ENCODE peak calls at places on chromosome 20, in eight cellular contexts. C is RKO, P is neuronal stem cell, H is sigmoid colon, E is choroid plexus epithelial cell, Z is cerebellar cortex, M is GM12892, F is foreskin fibroblast. A is an unnamed sample.

GRCh38 chr20:35463455-35464300 is 8.3 kb downstream of the CEP250 start:
- DNase-seq in C (peak), P (peak), H (no peak), E (peak), Z (peak), M (no peak), F (peak), A (peak)

GRCh38 chr20:539848-540247 is 3.7 kb downstream of the CSNK2A1 start:
- DNase-seq in C (peak), P (no peak), H (no peak), E (peak), Z (no peak), M (no peak), F (peak), A (no peak)

GRCh38 chr20:47024461-47024937 is 129.9 kb downstream of the EYA2 start:
- DNase-seq in C (no peak), P (no peak), H (no peak), E (no peak), Z (no peak), M (no peak), F (no peak), A (no peak)

GRCh38 chr20:58131111-58131510 is 97.3 kb downstream of the ANKRD60 start:
- DNase-seq in C (no peak), P (peak), H (peak), E (peak), Z (peak), M (no peak), F (peak), A (peak)

GRCh38 chr20:62733250-62733842 is 24.7 kb downstream of the NTSR1 start:
- DNase-seq in C (no peak), P (no peak), H (no peak), E (no peak), Z (no peak), M (no peak), F (no peak), A (no peak)

GRCh38 chr20:42366626-42367025 is 748.4 kb upstream of the CHD6 start:
- DNase-seq in C (no peak), P (peak), H (no peak), E (no peak), Z (no peak), M (no peak), F (no peak), A (no peak)

GRCh38 chr20:15550116-15550870 is 1023.0 kb downstream of the KIF16B start:
- DNase-seq in C (no peak), P (no peak), H (no peak), E (no peak), Z (no peak), M (no peak), F (no peak), A (no peak)

GRCh38 chr20:58996226-58996611 is 10.8 kb downstream of the CTSZ start:
- DNase-seq in C (no peak), P (no peak), H (no peak), E (no peak), Z (no peak), M (no peak), F (no peak), A (no peak)

GRCh38 chr20:44134897-44135810 is 51.8 kb downstream of the JPH2 start:
- DNase-seq in C (no peak), P (no peak), H (peak), E (no peak), Z (peak), M (no peak), F (no peak), A (no peak)

GRCh38 chr20:20536240-20536933 is 168.5 kb downstream of the INSM1 start:
- DNase-seq in C (no peak), P (no peak), H (no peak), E (no peak), Z (peak), M (no peak), F (no peak), A (no peak)

GRCh38 chr20:6333110-6333509 is 210.3 kb upstream of the FERMT1 start:
- DNase-seq in C (no peak), P (no peak), H (no peak), E (no peak), Z (no peak), M (no peak), F (no peak), A (no peak)

GRCh38 chr20:5065489-5066383 is 54.0 kb downstream of the PCNA start:
- DNase-seq in C (peak), P (no peak), H (peak), E (peak), Z (no peak), M (no peak), F (peak), A (peak)

GRCh38 chr20:13291167-13291566 is 70.1 kb downstream of the ISM1 start:
- DNase-seq in C (no peak), P (no peak), H (no peak), E (no peak), Z (no peak), M (no peak), F (no peak), A (no peak)

GRCh38 chr20:45095753-45096371 is 5.1 kb downstream of the KCNS1 start:
- DNase-seq in C (peak), P (peak), H (no peak), E (peak), Z (peak), M (peak), F (peak), A (peak)

GRCh38 chr20:63062188-63063140 is 55.7 kb upstream of the BHLHE23 start:
- DNase-seq in C (no peak), P (no peak), H (peak), E (no peak), Z (no peak), M (no peak), F (no peak), A (no peak)

A was measured in foreskin melanocyte.